ENCODE peak calls at places on chromosomes 16 and 17, in seven cellular contexts. Z is aorta, S is IMR-90, T is colonic mucosa, K is pancreas, D is cardiac muscle cell, P is ascending aorta. J is an unnamed sample.

GRCh38 chr16:85102106-85102630 is 10.1 kb downstream of the CIBAR2 start:
- DNase-seq in D (no peak), P (no peak), T (no peak), S (peak), Z (no peak), K (no peak), J (no peak)

GRCh38 chr16:17457997-17458396 is 12.8 kb downstream of the XYLT1 start:
- DNase-seq in S (no peak), Z (no peak), D (no peak), T (no peak), P (no peak), K (no peak), J (no peak)

GRCh38 chr17:45785373-45786193 is 1.5 kb downstream of the CRHR1 start:
- DNase-seq in S (no peak), K (no peak), D (no peak), P (no peak), T (no peak), Z (no peak), J (no peak)

GRCh38 chr17:57085448-57086068 is 512 bp downstream of the AKAP1 start:
- DNase-seq in P (peak), K (peak), D (peak), S (peak), Z (peak), T (peak), J (peak)

GRCh38 chr16:81729451-81729850 is 49.6 kb upstream of the PLCG2 start:
- DNase-seq in K (no peak), D (no peak), S (no peak), Z (no peak), T (no peak), P (no peak), J (no peak)

GRCh38 chr17:61309857-61310256 is 89.8 kb upstream of the TBX2 start:
- DNase-seq in P (peak), D (peak), Z (no peak), S (peak), T (no peak), K (no peak), J (no peak)

GRCh38 chr17:63332286-63332685 is 113.8 kb downstream of the CYB561 start:
- DNase-seq in Z (no peak), P (no peak), T (no peak), K (no peak), S (no peak), D (peak), J (no peak)

GRCh38 chr17:17681744-17682292 is 560 bp downstream of the RAI1 start:
- DNase-seq in Z (peak), P (no peak), K (no peak), D (no peak), T (peak), S (no peak), J (peak)

GRCh38 chr16:87554754-87555427 is 47.4 kb upstream of the JPH3 start:
- DNase-seq in T (no peak), D (no peak), Z (no peak), K (no peak), S (no peak), P (no peak), J (no peak)

GRCh38 chr16:48276102-48276501 is 28.8 kb upstream of the ABCC11 start:
- DNase-seq in Z (no peak), K (no peak), P (no peak), D (no peak), S (peak), T (no peak), J (no peak)

GRCh38 chr17:41848788-41849187 is 11.2 kb downstream of the KLHL10 start:
- DNase-seq in S (peak), T (no peak), D (no peak), K (no peak), P (no peak), Z (no peak), J (no peak)

GRCh38 chr17:44942456-44942855 is 5.1 kb downstream of the KIF18B start:
- DNase-seq in K (no peak), D (no peak), P (no peak), T (no peak), S (no peak), Z (no peak), J (no peak)

GRCh38 chr17:20284575-20284974 is 182.8 kb downstream of the LGALS9B start:
- DNase-seq in S (peak), D (no peak), Z (no peak), K (no peak), T (no peak), P (no peak), J (no peak)

GRCh38 chr16:19481291-19481690 is 40.6 kb downstream of the GDE1 start:
- DNase-seq in T (no peak), K (no peak), S (no peak), Z (no peak), P (no peak), D (peak), J (no peak)

GRCh38 chr17:2406271-2406902 is 5.5 kb upstream of the MNT start:
- DNase-seq in Z (peak), T (peak), S (no peak), P (no peak), D (no peak), K (peak), J (no peak)

GRCh38 chr17:64212122-64212521 is 50.9 kb downstream of the TEX2 start:
- DNase-seq in T (no peak), Z (no peak), K (no peak), P (no peak), S (peak), D (no peak), J (no peak)

GRCh38 chr16:30065943-30066881 is 652 bp downstream of the ALDOA start:
- DNase-seq in D (peak), S (peak), T (peak), K (no peak), Z (no peak), P (no peak), J (peak)

GRCh38 chr17:42895185-42895555 is 5.4 kb upstream of the G6PC1 start:
- DNase-seq in T (peak), Z (peak), K (peak), S (peak), D (peak), P (peak), J (peak)

GRCh38 chr17:71402661-71403141 is 718.1 kb upstream of the SOX9 start:
- DNase-seq in S (no peak), K (no peak), T (no peak), D (no peak), Z (no peak), P (no peak), J (no peak)

GRCh38 chr17:2233441-2233947 is 70.1 kb downstream of the SMG6 start:
- DNase-seq in S (peak), K (no peak), Z (no peak), D (peak), P (peak), T (no peak), J (no peak)

DNA sequence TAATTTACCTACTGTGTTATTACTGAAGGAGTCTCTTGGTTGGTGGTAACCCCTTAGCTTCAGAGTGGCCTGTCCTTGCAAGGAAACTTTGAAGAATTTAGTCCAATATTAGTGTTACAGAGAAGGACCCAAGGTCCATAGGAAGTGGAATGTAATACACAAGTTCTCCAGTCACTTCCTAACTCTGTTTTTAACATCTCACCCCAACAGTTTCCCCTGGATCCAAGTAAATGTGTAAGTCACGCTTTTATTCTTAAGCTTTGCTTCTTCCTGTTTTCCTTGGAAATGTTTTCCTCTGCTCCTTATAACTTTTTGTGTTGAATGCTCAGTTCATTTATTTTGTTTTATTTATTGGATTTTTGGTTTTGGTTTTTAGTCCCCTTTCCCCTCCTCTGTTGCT is 25.9 kb upstream of the RPRML start:
- DNase-seq in Z (no peak), S (no peak), D (no peak), T (no peak), K (no peak), P (no peak), J (no peak)
- H3K27ac ChIP-seq in Z (no peak), S (no peak), D (no peak), T (no peak), K (no peak), P (no peak), J (no peak)

DNA sequence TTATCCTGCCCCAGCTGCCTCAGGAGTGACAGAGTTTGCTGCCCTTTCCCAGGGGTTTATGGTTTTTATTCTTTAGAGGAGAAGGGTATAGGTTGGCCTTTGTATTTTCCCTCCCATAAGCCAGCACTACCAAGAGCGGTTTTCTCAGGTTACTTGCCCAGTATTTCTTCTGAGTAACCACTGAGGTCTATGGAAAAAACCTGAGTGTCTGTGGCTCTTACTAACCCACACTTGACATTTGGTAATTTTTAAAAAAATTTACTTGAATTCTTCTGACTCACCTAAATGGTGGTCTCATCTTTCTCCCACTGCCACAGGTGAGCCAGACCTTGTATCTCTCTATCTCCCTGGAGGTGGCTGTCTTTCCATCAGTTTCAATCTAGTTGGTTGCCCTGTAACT is 6.0 kb downstream of the SLC7A6 start:
- DNase-seq in P (no peak), S (no peak), K (no peak), D (no peak), Z (no peak), T (no peak), J (no peak)
- H3K27ac ChIP-seq in P (no peak), S (no peak), K (no peak), D (no peak), Z (no peak), T (no peak), J (no peak)

GRCh38 chr17:77829871-77830799 is 128.4 kb upstream of the TNRC6C start:
- DNase-seq in S (peak), Z (peak), T (no peak), K (no peak), D (peak), P (peak), J (peak)

GRCh38 chr17:77832180-77832560 is 126.3 kb upstream of the TNRC6C start:
- DNase-seq in S (no peak), Z (no peak), D (no peak), K (no peak), P (peak), T (no peak), J (no peak)

GRCh38 chr17:77831497-77832179 is 126.9 kb upstream of the TNRC6C start:
- DNase-seq in T (no peak), Z (peak), D (peak), S (peak), K (no peak), P (peak), J (peak)

GRCh38 chr17:77828749-77829539 is 129.6 kb upstream of the TNRC6C start:
- DNase-seq in T (no peak), D (no peak), S (no peak), P (peak), Z (peak), K (no peak), J (peak)

GRCh38 chr17:77830816-77831490 is 127.5 kb upstream of the TNRC6C start:
- DNase-seq in T (no peak), Z (peak), D (no peak), S (no peak), K (no peak), P (peak), J (peak)
- H3K27ac ChIP-seq in T (peak), Z (peak), D (no peak), S (no peak), K (no peak), P (peak), J (peak)

GRCh38 chr17:82863941-82864720 is 24.3 kb upstream of the ZNF750 start:
- DNase-seq in Z (no peak), T (no peak), K (no peak), S (peak), D (peak), P (no peak), J (no peak)

GRCh38 chr17:82862191-82862590 is 22.4 kb upstream of the ZNF750 start:
- DNase-seq in Z (no peak), K (no peak), S (no peak), D (no peak), P (no peak), T (no peak), J (no peak)

GRCh38 chr17:82864721-82865240 is 25.0 kb upstream of the ZNF750 start:
- DNase-seq in K (no peak), S (no peak), D (no peak), P (no peak), Z (no peak), T (no peak), J (no peak)

GRCh38 chr17:82862758-82863645 is 23.2 kb upstream of the ZNF750 start:
- DNase-seq in S (no peak), K (no peak), T (no peak), D (no peak), P (no peak), Z (no peak), J (no peak)

DNA sequence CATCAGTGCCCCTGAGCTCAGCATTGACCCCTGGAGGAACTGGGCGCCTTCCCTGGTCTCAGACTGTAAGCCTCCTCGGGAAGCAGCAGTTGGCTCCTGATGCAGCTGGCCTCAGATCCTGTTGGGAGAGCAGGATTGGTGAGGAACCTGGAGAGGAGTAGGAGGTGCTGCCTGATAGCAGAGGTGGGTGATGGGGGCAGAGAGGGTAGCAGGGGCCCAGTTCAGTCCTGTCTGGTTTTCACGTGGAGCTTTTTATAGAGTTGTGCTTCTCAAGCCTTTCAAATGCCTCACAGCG is 23.8 kb upstream of the ZNF750 start:
- DNase-seq in S (no peak), T (no peak), Z (no peak), P (no peak), D (no peak), K (no peak), J (no peak)
- H3K27ac ChIP-seq in S (no peak), T (peak), Z (no peak), P (no peak), D (peak), K (no peak), J (no peak)

DNA sequence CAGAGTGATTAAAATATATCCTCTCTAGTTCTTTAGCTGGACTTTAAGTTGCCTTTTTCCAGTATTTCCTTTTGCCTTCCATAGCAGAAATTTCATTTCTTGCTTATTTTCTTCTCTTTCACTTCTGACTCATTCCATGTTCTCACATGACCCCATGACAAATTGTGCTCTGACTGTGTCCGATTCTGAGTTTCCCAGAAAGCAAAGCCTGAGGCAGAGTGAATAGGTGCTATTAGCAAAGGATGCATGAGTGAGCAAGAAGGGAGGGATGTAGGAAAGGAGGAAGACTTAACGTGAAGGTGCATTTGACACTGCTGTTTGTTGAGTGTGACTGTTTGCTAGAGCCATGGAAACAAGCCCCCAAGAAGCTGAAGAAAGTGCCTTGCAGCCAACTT is 82.6 kb upstream of the CNTNAP4 start:
- DNase-seq in D (peak), P (no peak), Z (no peak), S (no peak), K (no peak), T (no peak), J (no peak)
- H3K27ac ChIP-seq in D (peak), P (no peak), Z (no peak), S (no peak), K (no peak), T (no peak), J (no peak)

J was measured in upper lobe of right lung.